ENCODE peak calls at places on chromosome 17, in seven cellular contexts. Z, X, J, G, N, H and C are unnamed samples. For H3K9me2 and H3K4me1, the result is how much of the 10 kb centered on the place peaks cover.

GRCh38 chr17:68425979-68426378 is 31.3 kb downstream of the WIPI1 start:
- DNase-seq in Z (no peak), X (no peak), J (no peak), G (no peak), N (no peak), H (no peak), C (no peak)

GRCh38 chr17:27631897-27632725 is 1.1 kb downstream of the LGALS9 start:
- DNase-seq in Z (no peak), X (no peak), J (no peak), G (no peak), N (no peak), H (no peak), C (no peak)

GRCh38 chr17:55484575-55484974 is 26.7 kb downstream of the SMIM36 start:
- DNase-seq in Z (no peak), X (no peak), J (no peak), G (no peak), N (no peak), H (no peak), C (peak)

GRCh38 chr17:40960144-40960543 is 6.6 kb downstream of the KRT39 start:
- DNase-seq in Z (peak), X (no peak), J (no peak), G (no peak), N (no peak), H (no peak), C (no peak)

GRCh38 chr17:81040791-81041337 is 5.9 kb downstream of the BAIAP2 start:
- DNase-seq in Z (peak), X (peak), J (peak), G (no peak), N (peak), H (no peak), C (no peak)

GRCh38 chr17:66373944-66374817 is 71.8 kb downstream of the PRKCA start:
- DNase-seq in Z (peak), X (no peak), J (peak), G (peak), N (no peak), H (no peak), C (no peak)

GRCh38 chr17:58529275-58529674 is 14.8 kb upstream of the MTMR4 start:
- DNase-seq in Z (no peak), X (no peak), J (no peak), G (no peak), N (no peak), H (no peak), C (no peak)

GRCh38 chr17:74393323-74393942 is 26.1 kb downstream of the GPR142 start:
- DNase-seq in Z (no peak), X (peak), J (no peak), G (no peak), N (no peak), H (no peak), C (no peak)

GRCh38 chr17:44610871-44611270 is 45.4 kb upstream of the MEIOC start:
- DNase-seq in Z (no peak), X (peak), J (no peak), G (no peak), N (no peak), H (no peak), C (no peak)

GRCh38 chr17:63153488-63153887 is 187.5 kb downstream of the TANC2 start:
- DNase-seq in Z (no peak), X (peak), J (no peak), G (no peak), N (no peak), H (no peak), C (no peak)
- H3K9me2 ChIP-seq in Z (under half), X (under half), J (under half), G (under half), N (under half), H (under half), C (under half)

GRCh38 chr17:16351831-16352230 is 1.4 kb downstream of the CENPV start:
- DNase-seq in Z (no peak), X (peak), J (no peak), G (no peak), N (no peak), H (no peak), C (no peak)
- H3K4me3 ChIP-seq in Z (peak), X (peak), J (peak), G (peak), N (peak), H (peak), C (peak)

GRCh38 chr17:75831032-75831567 is 13.1 kb downstream of the UNC13D start:
- DNase-seq in Z (peak), X (no peak), J (no peak), G (no peak), N (no peak), H (no peak), C (no peak)

GRCh38 chr17:75828051-75828400 is 16.2 kb downstream of the UNC13D start:
- DNase-seq in Z (peak), X (no peak), J (no peak), G (no peak), N (no peak), H (no peak), C (no peak)

GRCh38 chr17:75828741-75829140 is 15.5 kb downstream of the UNC13D start:
- DNase-seq in Z (no peak), X (no peak), J (no peak), G (no peak), N (no peak), H (no peak), C (no peak)

GRCh38 chr17:75830168-75831031 is 13.8 kb downstream of the UNC13D start:
- DNase-seq in Z (peak), X (peak), J (peak), G (no peak), N (peak), H (no peak), C (no peak)

DNA sequence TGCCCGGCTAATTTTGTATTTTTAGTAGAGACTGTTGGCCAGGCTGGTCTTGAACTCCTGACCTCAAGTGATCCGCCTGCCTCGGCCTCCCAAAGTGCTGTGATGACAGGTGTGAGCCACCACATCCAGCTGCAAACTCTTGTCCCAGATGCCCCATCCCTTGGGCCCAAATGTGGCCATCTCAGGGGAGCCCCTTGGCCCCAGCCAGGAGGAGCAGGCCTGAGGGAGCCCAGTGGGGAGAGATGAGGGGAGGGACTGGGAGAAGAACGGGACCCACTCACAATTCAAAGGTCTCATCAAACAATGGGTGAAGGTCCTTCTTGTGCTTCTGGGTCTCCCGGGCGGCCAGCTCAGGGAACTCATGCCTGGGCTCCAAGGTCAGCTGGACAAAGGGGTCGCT is 14.5 kb downstream of the UNC13D start:
- DNase-seq in Z (no peak), X (no peak), J (no peak), G (no peak), N (no peak), H (no peak), C (no peak)
- H3K4me1 ChIP-seq in Z (under half), X (under half), J (under half), G (under half), N (under half), H (under half), C (under half)

GRCh38 chr17:60579090-60579489 is 20.9 kb upstream of the PPM1D start:
- DNase-seq in Z (no peak), X (peak), J (no peak), G (peak), N (no peak), H (no peak), C (no peak)

GRCh38 chr17:60586288-60586974 is 13.6 kb upstream of the PPM1D start:
- DNase-seq in Z (peak), X (peak), J (no peak), G (peak), N (peak), H (no peak), C (no peak)

GRCh38 chr17:60585887-60586286 is 14.1 kb upstream of the PPM1D start:
- DNase-seq in Z (no peak), X (no peak), J (no peak), G (no peak), N (no peak), H (no peak), C (no peak)

GRCh38 chr17:60579551-60579950 is 20.4 kb upstream of the PPM1D start:
- DNase-seq in Z (no peak), X (no peak), J (no peak), G (no peak), N (no peak), H (no peak), C (no peak)

GRCh38 chr17:60583008-60583407 is 17.0 kb upstream of the PPM1D start:
- DNase-seq in Z (no peak), X (no peak), J (no peak), G (no peak), N (no peak), H (no peak), C (no peak)
- H3K9me2 ChIP-seq in Z (under half), X (under half), J (under half), G (under half), N (under half), H (under half), C (under half)

GRCh38 chr17:2853722-2854580 is 57.7 kb downstream of the RAP1GAP2 start:
- DNase-seq in Z (peak), X (peak), J (peak), G (peak), N (peak), H (no peak), C (no peak)
- H3K4me3 ChIP-seq in Z (peak), X (peak), J (peak), G (peak), N (peak), H (peak), C (peak)

GRCh38 chr17:36057900-36058299 is 6.2 kb upstream of the CCL18 start:
- DNase-seq in Z (no peak), X (no peak), J (no peak), G (no peak), N (no peak), H (no peak), C (no peak)

GRCh38 chr17:36059455-36059854 is 4.6 kb upstream of the CCL18 start:
- DNase-seq in Z (no peak), X (no peak), J (no peak), G (no peak), N (no peak), H (no peak), C (no peak)

DNA sequence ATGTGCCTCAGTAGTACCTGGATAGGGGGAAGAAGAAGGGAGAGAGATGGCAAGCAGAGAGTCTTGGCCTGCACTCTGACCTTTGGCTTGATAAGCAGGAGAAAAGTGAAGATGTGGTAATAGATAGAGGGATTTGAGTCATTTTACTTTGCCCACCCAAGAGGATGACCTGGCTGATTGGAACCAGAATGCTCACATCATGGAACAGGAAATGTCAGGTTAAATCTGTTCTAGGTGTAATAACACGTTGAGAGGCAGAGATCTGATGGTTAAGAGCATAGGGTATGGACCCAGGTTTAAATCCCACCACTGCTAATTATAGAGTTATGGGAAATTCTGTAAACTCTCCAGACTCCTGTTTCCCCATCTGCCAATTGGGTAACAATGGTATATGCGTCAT is 8.2 kb upstream of the CCL18 start:
- DNase-seq in Z (no peak), X (no peak), J (no peak), G (no peak), N (no peak), H (no peak), C (no peak)
- H3K4me1 ChIP-seq in Z (under half), X (under half), J (under half), G (under half), N (under half), H (under half), C (under half)